ENCODE peak calls at places on chromosomes 12 and 14, in five cellular contexts. Q is cardiac muscle cell, C is fibroblast of lung, E is GM23338, P is Peyer's patch. W is an unnamed sample.

GRCh38 chr12:100534625-100535227 is 38.8 kb upstream of the GAS2L3 start:
- DNase-seq in Q (no peak), C (no peak), E (no peak), P (no peak), W (no peak)

GRCh38 chr12:88793091-88793490 is 212.8 kb upstream of the KITLG start:
- DNase-seq in Q (no peak), C (peak), E (no peak), P (no peak), W (peak)

GRCh38 chr12:87136330-87136976 is 880.3 kb upstream of the MGAT4C start:
- DNase-seq in Q (no peak), C (peak), E (no peak), P (no peak), W (no peak)

GRCh38 chr12:10307630-10308029 is at the start of gene KLRD1:
- DNase-seq in Q (no peak), C (no peak), E (no peak), P (no peak), W (no peak)

GRCh38 chr14:50797250-50798047 is 33.5 kb downstream of the NIN start:
- DNase-seq in Q (no peak), C (no peak), E (no peak), P (no peak), W (no peak)

GRCh38 chr12:93223440-93224426 is 154.0 kb upstream of the NUDT4 start:
- DNase-seq in Q (no peak), C (peak), E (no peak), P (no peak), W (no peak)

GRCh38 chr14:29320261-29320660 is 553.7 kb downstream of the FOXG1 start:
- DNase-seq in Q (no peak), C (no peak), E (no peak), P (no peak), W (no peak)

GRCh38 chr12:107057071-107057834 is 36.1 kb downstream of the CRY1 start:
- DNase-seq in Q (no peak), C (peak), E (no peak), P (no peak), W (peak)

GRCh38 chr12:132329036-132329738 is at the start of gene GALNT9:
- DNase-seq in Q (peak), C (no peak), E (peak), P (no peak), W (no peak)

GRCh38 chr12:125025836-125026235 is 32.4 kb downstream of the BRI3BP start:
- DNase-seq in Q (no peak), C (no peak), E (no peak), P (no peak), W (no peak)

GRCh38 chr12:64895541-64895940 is 71.1 kb downstream of the TBC1D30 start:
- DNase-seq in Q (no peak), C (peak), E (no peak), P (no peak), W (no peak)

GRCh38 chr14:104876251-104876699 is 11.2 kb downstream of the CEP170B start:
- DNase-seq in Q (no peak), C (peak), E (peak), P (peak), W (no peak)

GRCh38 chr14:50109342-50109741 is 7.0 kb downstream of the VCPKMT start:
- DNase-seq in Q (peak), C (peak), E (peak), P (no peak), W (no peak)

GRCh38 chr14:57139173-57139572 is 129.5 kb downstream of the EXOC5 start:
- DNase-seq in Q (no peak), C (no peak), E (no peak), P (no peak), W (no peak)

GRCh38 chr14:91244501-91244901 is at the start of gene GPR68:
- DNase-seq in Q (peak), C (peak), E (peak), P (no peak), W (peak)

GRCh38 chr12:91203610-91204009 is 21.0 kb upstream of the DCN start:
- DNase-seq in Q (no peak), C (no peak), E (peak), P (no peak), W (no peak)

GRCh38 chr12:120965534-120966091 is 12.7 kb upstream of the HNF1A start:
- DNase-seq in Q (no peak), C (no peak), E (peak), P (no peak), W (no peak)

GRCh38 chr14:86779416-86779815 is 1213.6 kb downstream of the GALC start:
- DNase-seq in Q (no peak), C (peak), E (no peak), P (no peak), W (no peak)

DNA sequence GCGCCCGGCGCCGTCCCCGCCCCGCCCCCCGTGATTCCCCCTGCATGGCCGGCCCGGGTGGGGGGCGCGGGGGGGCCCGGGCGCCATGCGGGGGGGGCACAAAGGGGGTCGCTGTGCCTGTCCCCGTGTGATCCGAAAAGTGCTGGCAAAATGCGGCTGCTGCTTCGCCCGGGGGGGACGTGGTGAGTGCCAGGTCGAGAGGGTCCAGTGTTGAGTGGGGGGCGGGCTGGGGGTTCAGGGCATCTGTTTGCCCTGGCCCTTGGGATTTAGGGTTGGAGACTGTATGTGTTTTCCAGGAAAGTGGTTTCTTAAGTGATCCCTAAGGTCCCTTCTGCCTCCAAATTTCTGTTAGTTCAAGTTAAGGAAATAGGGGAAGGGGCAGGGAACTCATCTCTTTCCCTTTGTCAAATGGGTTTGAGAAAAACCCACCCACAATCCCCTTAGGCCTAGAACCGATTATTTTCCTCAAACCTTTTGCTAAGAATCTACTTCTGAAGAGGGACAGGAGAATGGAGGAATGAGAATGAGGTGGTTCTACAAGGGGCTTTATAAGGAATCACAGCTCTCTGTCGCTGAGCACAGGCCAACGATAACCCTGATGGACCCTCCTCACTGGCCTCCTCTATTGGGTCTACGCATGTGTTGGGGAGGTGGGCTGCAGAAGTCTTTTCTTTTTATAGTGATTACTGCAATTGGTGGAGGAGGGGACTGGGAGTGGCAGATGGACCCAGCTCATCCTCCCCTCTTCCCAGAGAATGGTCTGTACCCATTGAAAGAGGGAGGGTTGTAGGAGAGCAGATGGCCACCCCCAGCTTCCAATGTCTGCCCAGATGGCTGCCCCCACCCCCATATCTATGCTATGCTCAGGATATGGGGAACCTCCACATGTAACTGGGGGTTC is 825 bp downstream of the ARHGEF25 start:
- DNase-seq in Q (no peak), C (no peak), E (peak), P (no peak), W (no peak)
- H3K4me3 ChIP-seq in Q (peak), C (peak), E (peak), P (peak), W (peak)

GRCh38 chr14:31746326-31746725 is 185.1 kb downstream of the NUBPL start:
- DNase-seq in Q (no peak), C (no peak), E (no peak), P (no peak), W (no peak)

GRCh38 chr14:31749275-31749674 is 188.1 kb downstream of the NUBPL start:
- DNase-seq in Q (no peak), C (no peak), E (no peak), P (no peak), W (no peak)

GRCh38 chr14:31740688-31741087 is 179.5 kb downstream of the NUBPL start:
- DNase-seq in Q (no peak), C (no peak), E (no peak), P (no peak), W (no peak)

GRCh38 chr14:31745741-31746140 is 184.5 kb downstream of the NUBPL start:
- DNase-seq in Q (no peak), C (no peak), E (peak), P (no peak), W (no peak)
- TF ChIP-seq CTCF in Q (no peak), C (no peak), E (peak), P (no peak), W (no peak)

GRCh38 chr12:56631790-56632700 is 1.9 kb upstream of the BAZ2A start:
- DNase-seq in Q (peak), C (peak), E (peak), P (peak), W (no peak)
- H3K4me3 ChIP-seq in Q (peak), C (no peak), E (peak), P (peak), W (peak)

GRCh38 chr14:96790211-96790610 is 7.0 kb upstream of the VRK1 start:
- DNase-seq in Q (no peak), C (no peak), E (no peak), P (no peak), W (no peak)
- TF ChIP-seq CTCF in Q (no peak), C (no peak), E (no peak), P (no peak), W (no peak)

GRCh38 chr14:21106191-21106505 is 5.3 kb downstream of the TMEM253 start:
- DNase-seq in Q (no peak), C (peak), E (no peak), P (no peak), W (no peak)
- H3K4me3 ChIP-seq in Q (no peak), C (no peak), E (no peak), P (no peak), W (no peak)

GRCh38 chr12:50167026-50167742 is at the start of gene CERS5:
- DNase-seq in Q (peak), C (peak), E (peak), P (peak), W (peak)
- TF ChIP-seq CTCF in Q (peak), C (no peak), E (no peak), P (peak), W (no peak)

DNA sequence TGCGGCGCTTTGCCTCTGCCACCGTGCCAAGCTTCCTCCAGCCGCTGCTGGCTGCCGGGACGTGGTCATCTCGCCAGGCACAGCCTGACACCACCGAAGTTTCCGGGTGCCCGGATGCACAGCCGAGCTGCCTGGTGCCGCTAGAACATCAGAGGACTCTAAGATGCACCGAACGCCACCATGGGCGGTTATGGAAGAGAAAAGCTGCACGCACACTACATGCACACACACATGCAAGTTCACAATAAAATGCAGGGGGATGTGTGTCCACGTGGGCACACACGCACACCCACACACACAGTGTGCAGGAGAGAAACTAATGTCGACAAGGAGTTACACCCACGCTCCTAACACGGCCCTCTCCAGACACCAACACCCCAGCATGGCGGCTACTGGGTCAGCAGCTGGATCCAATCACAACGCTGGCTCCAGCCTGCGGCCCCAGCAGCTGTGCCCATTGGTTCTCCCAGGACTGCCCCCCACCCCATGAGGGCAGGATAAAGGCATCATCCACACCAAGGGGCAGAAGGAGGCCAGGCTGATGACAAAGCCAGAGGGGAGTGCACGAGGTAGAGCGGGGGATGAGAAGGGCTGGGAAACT is 82.7 kb downstream of the BCL11B start:
- DNase-seq in Q (no peak), C (no peak), E (no peak), P (no peak), W (no peak)
- H3K4me3 ChIP-seq in Q (no peak), C (no peak), E (no peak), P (peak), W (no peak)

GRCh38 chr14:52071675-52072074 is 2.8 kb upstream of the NID2 start:
- DNase-seq in Q (peak), C (peak), E (peak), P (no peak), W (no peak)
- TF ChIP-seq CTCF in Q (peak), C (peak), E (peak), P (no peak), W (peak)

DNA sequence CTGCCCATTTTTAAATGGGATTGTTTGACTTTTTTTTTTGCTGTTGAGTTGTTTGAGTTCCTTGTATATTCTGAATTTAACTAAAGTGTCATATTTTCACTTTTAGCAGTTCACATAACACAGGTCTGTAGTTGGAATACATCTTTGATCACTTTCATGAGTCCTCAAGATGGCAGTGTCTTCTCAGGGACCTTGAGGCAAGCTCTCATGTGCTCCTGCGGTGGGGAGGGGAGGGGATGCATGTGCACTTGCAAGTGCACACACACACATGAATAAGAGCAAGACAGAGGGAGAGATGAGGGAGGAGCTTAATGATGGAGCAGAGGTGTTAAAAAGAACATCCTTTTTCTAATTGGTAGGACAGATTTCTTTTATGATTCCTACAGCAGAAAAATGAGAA is 291.4 kb upstream of the OR4E1 start:
- DNase-seq in Q (no peak), C (no peak), E (no peak), P (no peak), W (no peak)
- H3K4me3 ChIP-seq in Q (no peak), C (no peak), E (no peak), P (no peak), W (no peak)

DNA sequence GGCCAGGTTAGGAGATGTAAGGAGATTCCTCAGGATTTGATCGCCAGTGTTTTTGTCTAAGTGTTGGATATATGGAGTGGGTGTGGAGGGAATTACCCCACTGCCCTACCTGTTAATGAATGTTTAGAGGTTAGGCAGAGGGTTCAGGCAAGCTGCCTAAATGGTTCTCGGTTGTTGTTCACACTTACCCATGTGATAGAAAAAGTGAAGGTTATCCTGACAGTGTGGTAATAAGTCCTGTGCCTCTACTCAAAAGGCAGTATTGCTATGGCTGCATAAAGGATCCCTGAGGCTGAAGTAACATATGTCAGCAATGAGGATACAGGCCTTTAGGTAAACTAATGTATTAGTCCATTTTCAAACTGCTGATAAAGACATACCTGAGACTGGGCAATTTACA is 112.0 kb downstream of the GPHN start:
- DNase-seq in Q (no peak), C (no peak), E (no peak), P (no peak), W (no peak)
- TF ChIP-seq CTCF in Q (no peak), C (no peak), E (no peak), P (no peak), W (no peak)

W was measured in AG09309.